ENCODE peak calls at places on chromosomes 4 and X, in six cellular contexts. One of them, this sample, is unnamed.
A peak's percentile ranks its signal among the peaks of the same experiment; 100 is the strongest.

GRCh38 chr4:45350438-45350837 is 624.1 kb upstream of the GNPDA2 start:
- DNase-seq in activated B cell treated with CpG ODN at 0.5 μM for 24 hours: no peak
- DNase-seq in cardiac muscle cell: peak; percentile 56
- DNase-seq in AG04450: no peak
- DNase-seq in PC-3: peak; percentile 2
- DNase-seq in foreskin fibroblast: no peak
- DNase-seq in this sample: no peak

GRCh38 chrX:57595381-57595811 is 3.6 kb downstream of the ZXDB start:
- DNase-seq in foreskin fibroblast: peak; percentile 67
- DNase-seq in activated B cell treated with CpG ODN at 0.5 μM for 24 hours: no peak
- DNase-seq in PC-3: peak; percentile 84
- DNase-seq in AG04450: peak; percentile 20
- DNase-seq in cardiac muscle cell: peak; percentile 83
- DNase-seq in this sample: no peak

GRCh38 chr4:8771666-8772065 is 100.0 kb downstream of the HMX1 start:
- DNase-seq in activated B cell treated with CpG ODN at 0.5 μM for 24 hours: no peak
- DNase-seq in PC-3: no peak
- DNase-seq in foreskin fibroblast: no peak
- DNase-seq in cardiac muscle cell: no peak
- DNase-seq in AG04450: no peak
- DNase-seq in this sample: no peak

GRCh38 chrX:40213092-40213491 is 115.3 kb upstream of the BCOR start:
- DNase-seq in AG04450: no peak
- DNase-seq in activated B cell treated with CpG ODN at 0.5 μM for 24 hours: no peak
- DNase-seq in cardiac muscle cell: no peak
- DNase-seq in PC-3: no peak
- DNase-seq in foreskin fibroblast: no peak
- DNase-seq in this sample: no peak

GRCh38 chrX:53330331-53330730 is 48.9 kb upstream of the IQSEC2 start:
- DNase-seq in cardiac muscle cell: no peak
- DNase-seq in AG04450: no peak
- DNase-seq in foreskin fibroblast: no peak
- DNase-seq in activated B cell treated with CpG ODN at 0.5 μM for 24 hours: no peak
- DNase-seq in PC-3: no peak
- DNase-seq in this sample: no peak

GRCh38 chr4:26557164-26557563 is 26.7 kb upstream of the TBC1D19 start:
- DNase-seq in cardiac muscle cell: peak; percentile 27
- DNase-seq in foreskin fibroblast: peak; percentile 98
- DNase-seq in activated B cell treated with CpG ODN at 0.5 μM for 24 hours: no peak
- DNase-seq in AG04450: peak; percentile 93
- DNase-seq in PC-3: peak; percentile 20
- DNase-seq in this sample: no peak

GRCh38 chr4:114691865-114692264 is 93.3 kb downstream of the UGT8 start:
- DNase-seq in activated B cell treated with CpG ODN at 0.5 μM for 24 hours: no peak
- DNase-seq in PC-3: no peak
- DNase-seq in cardiac muscle cell: no peak
- DNase-seq in foreskin fibroblast: no peak
- DNase-seq in AG04450: no peak
- DNase-seq in this sample: no peak

GRCh38 chr4:139839664-139840063 is 174.0 kb downstream of the MGST2 start:
- DNase-seq in PC-3: no peak
- DNase-seq in foreskin fibroblast: no peak
- DNase-seq in activated B cell treated with CpG ODN at 0.5 μM for 24 hours: no peak
- DNase-seq in cardiac muscle cell: no peak
- DNase-seq in AG04450: no peak
- DNase-seq in this sample: no peak

GRCh38 chr4:74390677-74391076 is 25.7 kb downstream of the EREG start:
- DNase-seq in foreskin fibroblast: no peak
- DNase-seq in PC-3: no peak
- DNase-seq in AG04450: no peak
- DNase-seq in cardiac muscle cell: no peak
- DNase-seq in activated B cell treated with CpG ODN at 0.5 μM for 24 hours: no peak
- DNase-seq in this sample: no peak

GRCh38 chr4:119477412-119478053 is 151.1 kb downstream of the PDE5A start:
- DNase-seq in cardiac muscle cell: no peak
- DNase-seq in activated B cell treated with CpG ODN at 0.5 μM for 24 hours: no peak
- DNase-seq in PC-3: no peak
- DNase-seq in foreskin fibroblast: no peak
- DNase-seq in AG04450: no peak
- DNase-seq in this sample: no peak

GRCh38 chr4:79209822-79210635 is 115.8 kb downstream of the NAA11 start:
- DNase-seq in PC-3: no peak
- DNase-seq in activated B cell treated with CpG ODN at 0.5 μM for 24 hours: no peak
- DNase-seq in AG04450: no peak
- DNase-seq in foreskin fibroblast: no peak
- DNase-seq in cardiac muscle cell: peak; percentile 67
- DNase-seq in this sample: no peak

GRCh38 chr4:2843909-2844584 is 403 bp downstream of the ADD1 start:
- DNase-seq in cardiac muscle cell: peak; percentile 49
- DNase-seq in AG04450: no peak
- DNase-seq in PC-3: peak; percentile 6
- DNase-seq in activated B cell treated with CpG ODN at 0.5 μM for 24 hours: peak; percentile 55
- DNase-seq in foreskin fibroblast: peak; percentile 53
- DNase-seq in this sample: no peak

GRCh38 chr4:100790838-100791615 is 273.2 kb upstream of the EMCN start:
- DNase-seq in activated B cell treated with CpG ODN at 0.5 μM for 24 hours: no peak
- DNase-seq in foreskin fibroblast: no peak
- DNase-seq in PC-3: no peak
- DNase-seq in AG04450: no peak
- DNase-seq in cardiac muscle cell: no peak
- DNase-seq in this sample: no peak

GRCh38 chrX:49879656-49880277 is 483 bp downstream of the USP27X start:
- DNase-seq in activated B cell treated with CpG ODN at 0.5 μM for 24 hours: no peak
- DNase-seq in PC-3: no peak
- DNase-seq in cardiac muscle cell: peak; percentile 1
- DNase-seq in AG04450: no peak
- DNase-seq in foreskin fibroblast: peak; percentile 17
- DNase-seq in this sample: no peak

GRCh38 chr4:7964459-7964858 is 24.8 kb upstream of the AFAP1 start:
- DNase-seq in foreskin fibroblast: no peak
- DNase-seq in PC-3: peak; percentile 26
- DNase-seq in AG04450: no peak
- DNase-seq in cardiac muscle cell: no peak
- DNase-seq in activated B cell treated with CpG ODN at 0.5 μM for 24 hours: no peak
- DNase-seq in this sample: no peak

GRCh38 chr4:20028694-20029093 is 223.0 kb upstream of the SLIT2 start:
- DNase-seq in foreskin fibroblast: peak; percentile 71
- DNase-seq in AG04450: no peak
- DNase-seq in activated B cell treated with CpG ODN at 0.5 μM for 24 hours: no peak
- DNase-seq in PC-3: peak; percentile 79
- DNase-seq in cardiac muscle cell: no peak
- DNase-seq in this sample: no peak

GRCh38 chr4:176298664-176299063 is 21.1 kb upstream of the SPCS3 start:
- DNase-seq in PC-3: no peak
- DNase-seq in activated B cell treated with CpG ODN at 0.5 μM for 24 hours: no peak
- DNase-seq in cardiac muscle cell: no peak
- DNase-seq in foreskin fibroblast: no peak
- DNase-seq in AG04450: no peak
- DNase-seq in this sample: no peak

DNA sequence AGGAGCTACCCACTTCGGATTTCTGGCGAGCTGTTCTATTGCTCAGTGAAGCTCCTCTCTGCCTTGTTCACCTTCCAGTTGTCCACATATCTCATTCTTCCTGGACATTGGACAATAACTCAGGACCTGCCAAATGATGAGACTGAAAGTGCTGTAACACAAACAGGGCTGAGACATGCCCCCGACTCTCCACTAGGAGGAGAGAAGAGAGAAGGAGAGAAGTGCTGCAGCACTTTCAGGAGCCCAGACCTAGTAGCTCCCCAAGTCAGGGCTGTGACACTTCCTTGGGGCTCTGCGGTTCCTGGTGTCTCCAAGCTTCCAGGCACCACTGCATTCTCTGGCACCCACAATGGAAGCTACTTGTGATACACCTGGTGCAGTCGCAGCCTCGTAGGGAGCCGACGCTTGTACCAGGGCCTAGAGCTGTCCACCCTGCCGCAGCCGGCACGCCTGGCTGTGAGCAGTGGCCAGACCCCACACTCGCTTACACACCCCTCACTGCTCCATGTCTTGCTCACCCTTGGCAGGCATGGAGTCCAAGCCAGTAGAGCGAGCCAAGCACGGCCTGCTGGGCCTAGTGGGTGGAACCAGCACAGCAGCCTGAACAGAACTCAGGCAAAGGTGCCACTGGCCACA is 234.9 kb downstream of the TECRL start:
- DNase-seq in AG04450: no peak
- DNase-seq in PC-3: no peak
- DNase-seq in foreskin fibroblast: no peak
- DNase-seq in activated B cell treated with CpG ODN at 0.5 μM for 24 hours: no peak
- DNase-seq in cardiac muscle cell: no peak
- DNase-seq in this sample: no peak
- TF ChIP-seq CTCF in AG04450: no peak
- TF ChIP-seq CTCF in PC-3: no peak
- TF ChIP-seq CTCF in foreskin fibroblast: no peak
- TF ChIP-seq CTCF in activated B cell treated with CpG ODN at 0.5 μM for 24 hours: no peak
- TF ChIP-seq CTCF in cardiac muscle cell: no peak
- TF ChIP-seq CTCF in this sample: no peak

GRCh38 chrX:112910418-112910817 is 69.8 kb upstream of the AMOT start:
- DNase-seq in activated B cell treated with CpG ODN at 0.5 μM for 24 hours: no peak
- DNase-seq in cardiac muscle cell: no peak
- DNase-seq in foreskin fibroblast: no peak
- DNase-seq in AG04450: no peak
- DNase-seq in PC-3: no peak
- DNase-seq in this sample: no peak

DNA sequence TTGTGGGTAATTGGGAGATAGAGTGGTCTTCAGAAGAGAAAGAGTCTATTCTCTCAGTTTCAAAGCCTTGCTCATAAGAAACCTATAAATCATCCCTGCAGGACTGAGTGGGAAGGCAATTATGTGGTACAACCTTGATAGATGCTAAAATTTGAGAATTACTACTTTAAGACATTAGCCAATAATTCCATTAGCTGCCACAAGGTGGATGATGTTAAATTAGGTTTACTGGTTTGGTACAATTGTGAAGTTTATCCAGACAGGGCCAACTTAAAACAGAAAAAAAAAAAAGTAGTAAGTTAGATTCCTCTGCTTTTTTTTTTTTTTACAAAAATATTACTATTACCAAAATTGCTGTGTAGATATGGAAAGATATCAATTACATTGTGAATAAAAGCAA is 73.2 kb upstream of the AMOT start:
- DNase-seq in PC-3: no peak
- DNase-seq in cardiac muscle cell: no peak
- DNase-seq in activated B cell treated with CpG ODN at 0.5 μM for 24 hours: no peak
- DNase-seq in AG04450: no peak
- DNase-seq in foreskin fibroblast: no peak
- DNase-seq in this sample: no peak
- TF ChIP-seq CTCF in PC-3: no peak
- TF ChIP-seq CTCF in cardiac muscle cell: no peak
- TF ChIP-seq CTCF in activated B cell treated with CpG ODN at 0.5 μM for 24 hours: no peak
- TF ChIP-seq CTCF in AG04450: no peak
- TF ChIP-seq CTCF in foreskin fibroblast: no peak
- TF ChIP-seq CTCF in this sample: no peak

DNA sequence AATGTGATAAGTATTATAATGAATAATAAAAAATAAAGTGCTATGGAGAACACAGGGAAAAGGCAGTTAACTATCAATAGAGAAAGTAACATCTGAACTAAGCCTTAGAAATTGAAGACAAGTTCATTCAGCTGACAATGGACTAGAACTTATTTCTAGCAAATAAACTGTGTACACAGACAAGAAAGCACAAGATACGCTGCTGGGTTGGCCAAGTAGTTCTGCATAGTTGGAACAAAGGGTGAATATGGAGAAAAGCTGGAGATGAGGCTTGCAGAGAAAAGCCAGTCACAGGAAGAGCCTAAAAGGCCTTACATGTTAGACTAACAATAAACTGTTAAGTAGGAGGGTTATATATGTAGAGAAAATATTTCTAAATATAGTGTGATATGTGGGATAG is 71.2 kb downstream of the WDFY3 start:
- DNase-seq in AG04450: no peak
- DNase-seq in foreskin fibroblast: no peak
- DNase-seq in activated B cell treated with CpG ODN at 0.5 μM for 24 hours: no peak
- DNase-seq in cardiac muscle cell: no peak
- DNase-seq in PC-3: no peak
- DNase-seq in this sample: no peak
- TF ChIP-seq CTCF in AG04450: no peak
- TF ChIP-seq CTCF in foreskin fibroblast: no peak
- TF ChIP-seq CTCF in activated B cell treated with CpG ODN at 0.5 μM for 24 hours: no peak
- TF ChIP-seq CTCF in cardiac muscle cell: no peak
- TF ChIP-seq CTCF in PC-3: no peak
- TF ChIP-seq CTCF in this sample: no peak

GRCh38 chrX:116194649-116195048 is 24.1 kb downstream of the AGTR2 start:
- DNase-seq in PC-3: peak; percentile 53
- DNase-seq in foreskin fibroblast: no peak
- DNase-seq in activated B cell treated with CpG ODN at 0.5 μM for 24 hours: no peak
- DNase-seq in AG04450: no peak
- DNase-seq in cardiac muscle cell: no peak
- DNase-seq in this sample: no peak

GRCh38 chrX:116198235-116198634 is 27.7 kb downstream of the AGTR2 start:
- DNase-seq in AG04450: no peak
- DNase-seq in PC-3: no peak
- DNase-seq in cardiac muscle cell: no peak
- DNase-seq in foreskin fibroblast: no peak
- DNase-seq in activated B cell treated with CpG ODN at 0.5 μM for 24 hours: no peak
- DNase-seq in this sample: no peak

DNA sequence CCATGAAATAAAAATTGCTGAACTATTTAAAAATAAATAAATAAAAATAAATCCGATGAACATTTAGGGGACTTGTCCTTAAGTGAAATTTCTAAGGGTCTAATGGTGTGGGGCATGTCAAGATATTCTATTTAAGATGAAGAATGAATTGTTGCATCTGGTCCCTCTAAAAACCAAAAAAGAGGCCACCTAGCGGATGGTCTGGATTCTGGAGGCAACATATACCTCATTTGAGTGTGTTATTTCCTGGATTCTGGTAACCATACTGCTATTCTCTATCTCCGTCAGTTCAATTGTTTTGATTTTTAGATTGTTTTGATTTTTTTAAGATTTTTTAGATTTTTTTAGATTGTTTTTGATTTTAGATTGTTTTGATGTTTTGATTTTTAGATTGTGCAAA is 28.3 kb downstream of the AGTR2 start:
- DNase-seq in cardiac muscle cell: peak; percentile 0
- DNase-seq in AG04450: no peak
- DNase-seq in activated B cell treated with CpG ODN at 0.5 μM for 24 hours: no peak
- DNase-seq in PC-3: peak; percentile 30
- DNase-seq in foreskin fibroblast: no peak
- DNase-seq in this sample: no peak
- TF ChIP-seq CTCF in cardiac muscle cell: no peak
- TF ChIP-seq CTCF in AG04450: no peak
- TF ChIP-seq CTCF in activated B cell treated with CpG ODN at 0.5 μM for 24 hours: no peak
- TF ChIP-seq CTCF in PC-3: peak; percentile 54
- TF ChIP-seq CTCF in foreskin fibroblast: no peak
- TF ChIP-seq CTCF in this sample: no peak